ENCODE peak calls at places on chromosomes 1 and 21, in ten cellular contexts. O is NCI-H345; Z is neural crest cell; B is activated gamma-delta T cell treated with anti-CD3 and anti-CD28 coated beads, Interleukin-2, amount 50 U/mL, for 16 hours; S is naive thymus-derived CD8-positive, alpha-beta T cell; I is ACHN; R is GM23248; C is SHP77; P is NCI-H2107; F is stimulated activated CD8-positive, alpha-beta memory T cell treated with anti-CD3 and anti-CD28 coated beads, Interleukin-7, amount 100 ng/mL, for 1 hour. T is an unnamed sample.

GRCh38 chr1:175169305-175170018 is 23.1 kb downstream of the KIAA0040 start:
- DNase-seq in P (no peak), S (no peak), F (no peak), O (peak; percentile 19), Z (no peak), I (no peak), R (no peak), B (no peak), C (peak; percentile 5), T (no peak)

GRCh38 chr1:103901072-103901471 is 151.4 kb downstream of the AMY1C start:
- DNase-seq in B (no peak), R (no peak), C (no peak), O (no peak), S (no peak), F (no peak), P (no peak), Z (no peak), I (no peak), T (no peak)

GRCh38 chr1:27341525-27342252 is at the start of gene SYTL1:
- DNase-seq in P (peak; percentile 85), R (peak; percentile 82), C (peak; percentile 49), O (peak; percentile 78), F (peak; percentile 43), S (peak; percentile 58), B (peak; percentile 54), I (peak; percentile 74), Z (no peak), T (no peak)

GRCh38 chr1:5933676-5934057 is 58.6 kb downstream of the NPHP4 start:
- DNase-seq in R (peak; percentile 36), I (no peak), P (no peak), S (no peak), B (no peak), O (no peak), C (no peak), Z (no peak), F (no peak), T (no peak)

GRCh38 chr1:163168053-163168452 is 34.7 kb downstream of the RGS5 start:
- DNase-seq in S (no peak), F (no peak), B (no peak), R (peak; percentile 97), Z (no peak), P (no peak), C (no peak), I (peak; percentile 91), O (no peak), T (no peak)

GRCh38 chr1:5391725-5392124 is 600.5 kb downstream of the NPHP4 start:
- DNase-seq in I (no peak), R (no peak), F (no peak), B (no peak), C (no peak), Z (no peak), S (no peak), P (no peak), O (no peak), T (no peak)

GRCh38 chr1:209398330-209398991 is 185.1 kb upstream of the CAMK1G start:
- DNase-seq in S (no peak), O (no peak), R (peak; percentile 97), Z (no peak), P (no peak), C (no peak), I (no peak), B (no peak), F (no peak), T (no peak)

GRCh38 chr1:211729238-211729637 is 53.8 kb upstream of the NEK2 start:
- DNase-seq in I (no peak), C (no peak), P (no peak), B (no peak), F (no peak), Z (no peak), S (no peak), R (no peak), O (no peak), T (no peak)

GRCh38 chr1:229019647-229020281 is 251.1 kb upstream of the RAB4A start:
- DNase-seq in B (no peak), Z (no peak), C (no peak), S (no peak), R (no peak), P (no peak), F (no peak), O (no peak), I (no peak), T (no peak)

GRCh38 chr21:40901690-40902089 is 54.7 kb upstream of the DSCAM start:
- DNase-seq in F (no peak), S (no peak), B (no peak), O (peak; percentile 57), R (no peak), C (no peak), P (no peak), Z (no peak), I (no peak), T (no peak)

GRCh38 chr1:114033219-114033706 is 54.0 kb downstream of the OLFML3 start:
- DNase-seq in F (no peak), P (no peak), C (peak; percentile 15), O (no peak), Z (no peak), R (peak; percentile 56), I (peak; percentile 39), B (no peak), S (no peak), T (no peak)

GRCh38 chr1:3821004-3821933 is 25.0 kb upstream of the LRRC47 start:
- DNase-seq in F (no peak), S (no peak), P (no peak), B (no peak), R (no peak), C (no peak), O (peak; percentile 6), I (peak; percentile 13), Z (no peak), T (no peak)

GRCh38 chr21:45236481-45236880 is 51.2 kb downstream of the POFUT2 start:
- DNase-seq in I (no peak), F (no peak), R (no peak), P (no peak), C (no peak), O (no peak), Z (no peak), S (no peak), B (no peak), T (no peak)

GRCh38 chr1:203278087-203278884 is 27.0 kb upstream of the BTG2 start:
- DNase-seq in P (no peak), R (peak; percentile 85), B (no peak), Z (peak; percentile 43), O (no peak), I (no peak), S (no peak), C (peak; percentile 93), F (no peak), T (no peak)

GRCh38 chr21:37266515-37267221 is 466 bp downstream of the VPS26C start:
- DNase-seq in Z (peak; percentile 21), F (no peak), R (peak; percentile 69), O (peak; percentile 93), B (no peak), I (peak; percentile 40), P (peak; percentile 74), C (peak; percentile 50), S (no peak), T (no peak)

GRCh38 chr1:4090976-4091660 is 191.0 kb upstream of the C1orf174 start:
- DNase-seq in C (no peak), P (no peak), S (no peak), R (no peak), B (no peak), O (no peak), Z (no peak), F (no peak), I (no peak), T (no peak)

GRCh38 chr1:84163123-84164038 is 19.3 kb downstream of the PRKACB start:
- DNase-seq in S (no peak), F (no peak), C (no peak), B (no peak), Z (no peak), O (no peak), I (no peak), P (no peak), R (peak; percentile 23), T (no peak)

GRCh38 chr21:43304621-43305335 is 122.2 kb downstream of the SIK1 start:
- DNase-seq in C (no peak), F (no peak), R (no peak), Z (no peak), P (no peak), B (no peak), I (no peak), O (no peak), S (no peak), T (no peak)

GRCh38 chr1:171984850-171985485 is 143.7 kb downstream of the DNM3 start:
- DNase-seq in P (no peak), I (peak; percentile 55), R (peak; percentile 73), C (peak; percentile 32), S (no peak), F (no peak), B (no peak), O (peak; percentile 51), Z (no peak), T (no peak)

GRCh38 chr1:169590932-169591331 is 4.7 kb upstream of the F5 start:
- DNase-seq in B (no peak), R (peak; percentile 6), C (no peak), O (no peak), S (no peak), I (no peak), P (no peak), Z (no peak), F (no peak), T (no peak)

GRCh38 chr1:7551442-7551841 is 219.7 kb upstream of the VAMP3 start:
- DNase-seq in R (no peak), O (no peak), C (no peak), Z (no peak), B (no peak), S (no peak), I (no peak), P (no peak), F (no peak), T (no peak)

GRCh38 chr1:32539584-32540571 is 651 bp downstream of the ZBTB8A start:
- DNase-seq in F (no peak), Z (peak; percentile 45), S (no peak), P (peak; percentile 9), C (peak; percentile 8), R (peak; percentile 79), I (peak; percentile 32), O (peak; percentile 34), B (no peak), T (no peak)

GRCh38 chr1:38587734-38588133 is 271.8 kb downstream of the RRAGC start:
- DNase-seq in B (no peak), P (no peak), Z (no peak), R (no peak), I (no peak), S (no peak), O (no peak), C (no peak), F (no peak), T (no peak)

GRCh38 chr1:102687383-102687782 is 420.9 kb downstream of the COL11A1 start:
- DNase-seq in P (no peak), I (no peak), B (no peak), O (no peak), F (no peak), C (no peak), S (no peak), R (no peak), Z (no peak), T (no peak)

GRCh38 chr21:32457360-32457840 is 44.9 kb downstream of the EVA1C start:
- DNase-seq in S (no peak), I (no peak), B (no peak), R (peak; percentile 33), P (no peak), Z (no peak), C (no peak), O (no peak), F (no peak), T (no peak)

GRCh38 chr1:198245379-198245778 is 88.6 kb downstream of the NEK7 start:
- DNase-seq in S (no peak), R (peak; percentile 21), C (no peak), Z (no peak), I (no peak), F (no peak), P (no peak), B (no peak), O (no peak), T (no peak)

GRCh38 chr1:247156787-247157232 is 15.0 kb downstream of the ZNF124 start:
- DNase-seq in S (no peak), R (peak; percentile 6), F (no peak), B (no peak), P (no peak), C (no peak), Z (no peak), O (no peak), I (peak; percentile 14), T (no peak)

GRCh38 chr1:114227059-114227458 is 73.4 kb upstream of the SYT6 start:
- DNase-seq in O (no peak), F (no peak), R (no peak), S (no peak), Z (no peak), C (no peak), B (no peak), I (no peak), P (no peak), T (no peak)